ENCODE peak calls at places on chromosome 18, in nine cellular contexts. H, U, G, E, N, L, D, R and I are unnamed samples.

GRCh38 chr18:48104703-48105102 is 174.2 kb upstream of the SMAD2 start:
- DNase-seq in H (no peak), U (no peak), G (no peak), E (no peak), N (no peak), L (no peak), D (no peak), R (no peak), I (no peak)

GRCh38 chr18:3782901-3783300 is 332.9 kb downstream of the TGIF1 start:
- DNase-seq in H (no peak), U (no peak), G (no peak), E (no peak), N (no peak), L (no peak), D (no peak), R (no peak), I (no peak)

GRCh38 chr18:34153711-34154110 is 71.0 kb downstream of the NOL4 start:
- DNase-seq in H (peak), U (peak), G (peak), E (no peak), N (no peak), L (no peak), D (no peak), R (no peak), I (no peak)

GRCh38 chr18:58064406-58064998 is 20.5 kb downstream of the NEDD4L start:
- DNase-seq in H (peak), U (no peak), G (no peak), E (no peak), N (no peak), L (no peak), D (no peak), R (no peak), I (no peak)

GRCh38 chr18:62460851-62461300 is 61.9 kb upstream of the ZCCHC2 start:
- DNase-seq in H (no peak), U (no peak), G (no peak), E (no peak), N (no peak), L (no peak), D (no peak), R (no peak), I (peak)

GRCh38 chr18:2587788-2588187 is 16.4 kb downstream of the NDC80 start:
- DNase-seq in H (no peak), U (no peak), G (no peak), E (no peak), N (no peak), L (no peak), D (no peak), R (no peak), I (no peak)

GRCh38 chr18:13627639-13628038 is 98.7 kb downstream of the FAM210A start:
- DNase-seq in H (no peak), U (no peak), G (no peak), E (no peak), N (no peak), L (no peak), D (no peak), R (no peak), I (no peak)

GRCh38 chr18:50573679-50574078 is 13.8 kb downstream of the MAPK4 start:
- DNase-seq in H (no peak), U (no peak), G (peak), E (no peak), N (no peak), L (no peak), D (no peak), R (no peak), I (no peak)

GRCh38 chr18:79588636-79589481 is 90.7 kb upstream of the CTDP1 start:
- DNase-seq in H (no peak), U (no peak), G (no peak), E (no peak), N (peak), L (no peak), D (no peak), R (no peak), I (peak)

GRCh38 chr18:45879681-45880655 is 54.5 kb downstream of the SIGLEC15 start:
- DNase-seq in H (peak), U (peak), G (peak), E (peak), N (peak), L (peak), D (peak), R (peak), I (peak)

GRCh38 chr18:65975536-65975935 is 224.7 kb downstream of the CDH7 start:
- DNase-seq in H (no peak), U (no peak), G (no peak), E (no peak), N (no peak), L (no peak), D (no peak), R (peak), I (no peak)

GRCh38 chr18:25962919-25963318 is 127.5 kb downstream of the SS18 start:
- DNase-seq in H (no peak), U (no peak), G (no peak), E (no peak), N (no peak), L (no peak), D (no peak), R (no peak), I (no peak)

GRCh38 chr18:1302861-1303260 is 398.2 kb downstream of the ADCYAP1 start:
- DNase-seq in H (no peak), U (no peak), G (no peak), E (no peak), N (no peak), L (no peak), D (no peak), R (no peak), I (no peak)

GRCh38 chr18:75314117-75314516 is 103.5 kb downstream of the TSHZ1 start:
- DNase-seq in H (no peak), U (no peak), G (no peak), E (no peak), N (no peak), L (no peak), D (no peak), R (no peak), I (no peak)

GRCh38 chr18:79572848-79573451 is 106.7 kb upstream of the CTDP1 start:
- DNase-seq in H (no peak), U (no peak), G (no peak), E (no peak), N (peak), L (no peak), D (no peak), R (no peak), I (no peak)

GRCh38 chr18:41577529-41577928 is 377.5 kb upstream of the PIK3C3 start:
- DNase-seq in H (no peak), U (no peak), G (no peak), E (no peak), N (no peak), L (no peak), D (no peak), R (no peak), I (no peak)

GRCh38 chr18:9898792-9899549 is 13.2 kb downstream of the TXNDC2 start:
- DNase-seq in H (no peak), U (peak), G (no peak), E (no peak), N (no peak), L (no peak), D (no peak), R (no peak), I (no peak)

GRCh38 chr18:46182633-46183401 is 78.6 kb downstream of the HAUS1 start:
- DNase-seq in H (no peak), U (no peak), G (no peak), E (no peak), N (no peak), L (no peak), D (no peak), R (no peak), I (no peak)

GRCh38 chr18:75156831-75157230 is 52.1 kb downstream of the PTGR3 start:
- DNase-seq in H (no peak), U (no peak), G (no peak), E (no peak), N (no peak), L (no peak), D (no peak), R (no peak), I (no peak)

GRCh38 chr18:59617468-59617932 is 79.7 kb downstream of the CCBE1 start:
- DNase-seq in H (no peak), U (no peak), G (no peak), E (no peak), N (no peak), L (no peak), D (no peak), R (no peak), I (no peak)

GRCh38 chr18:12253517-12254136 is 534 bp upstream of the CIDEA start:
- DNase-seq in H (no peak), U (no peak), G (no peak), E (no peak), N (peak), L (no peak), D (no peak), R (no peak), I (peak)

GRCh38 chr18:70271742-70272141 is 17.1 kb upstream of the SOCS6 start:
- DNase-seq in H (no peak), U (no peak), G (no peak), E (no peak), N (no peak), L (no peak), D (no peak), R (no peak), I (no peak)

GRCh38 chr18:76679259-76679658 is 143.1 kb upstream of the ZNF236 start:
- DNase-seq in H (peak), U (no peak), G (no peak), E (no peak), N (no peak), L (no peak), D (no peak), R (no peak), I (peak)

GRCh38 chr18:13386891-13387801 is 168.6 kb downstream of the LDLRAD4 start:
- DNase-seq in H (no peak), U (no peak), G (no peak), E (no peak), N (no peak), L (no peak), D (no peak), R (no peak), I (no peak)

GRCh38 chr18:76545433-76546281 is 50.6 kb upstream of the ZNF516 start:
- DNase-seq in H (no peak), U (no peak), G (no peak), E (no peak), N (no peak), L (no peak), D (no peak), R (no peak), I (no peak)

GRCh38 chr18:53567935-53568574 is 656.4 kb downstream of the MBD2 start:
- DNase-seq in H (no peak), U (peak), G (peak), E (peak), N (no peak), L (no peak), D (no peak), R (peak), I (peak)

GRCh38 chr18:45777393-45777792 is 48.1 kb upstream of the SIGLEC15 start:
- DNase-seq in H (no peak), U (no peak), G (no peak), E (no peak), N (no peak), L (no peak), D (no peak), R (no peak), I (no peak)

GRCh38 chr18:49562481-49563129 is 748 bp downstream of the LIPG start:
- DNase-seq in H (no peak), U (no peak), G (no peak), E (peak), N (no peak), L (no peak), D (no peak), R (no peak), I (peak)

GRCh38 chr18:7548226-7548625 is 18.9 kb upstream of the PTPRM start:
- DNase-seq in H (no peak), U (no peak), G (no peak), E (no peak), N (no peak), L (no peak), D (no peak), R (no peak), I (no peak)

GRCh38 chr18:79540161-79540913 is 139.3 kb upstream of the CTDP1 start:
- DNase-seq in H (no peak), U (no peak), G (no peak), E (no peak), N (peak), L (no peak), D (no peak), R (no peak), I (peak)

GRCh38 chr18:51656249-51656648 is 458.8 kb upstream of the MEX3C start:
- DNase-seq in H (no peak), U (no peak), G (no peak), E (no peak), N (no peak), L (no peak), D (no peak), R (no peak), I (peak)

GRCh38 chr18:65175681-65176080 is 575.1 kb upstream of the CDH7 start:
- DNase-seq in H (no peak), U (no peak), G (no peak), E (no peak), N (no peak), L (no peak), D (no peak), R (no peak), I (no peak)

GRCh38 chr18:75044791-75045190 is 164.1 kb downstream of the PTGR3 start:
- DNase-seq in H (no peak), U (no peak), G (no peak), E (no peak), N (no peak), L (no peak), D (no peak), R (no peak), I (no peak)

GRCh38 chr18:8937112-8937641 is 165.3 kb upstream of the NDUFV2 start:
- DNase-seq in H (no peak), U (no peak), G (no peak), E (no peak), N (no peak), L (no peak), D (no peak), R (no peak), I (no peak)

GRCh38 chr18:59056706-59057492 is 82.8 kb upstream of the SEC11C start:
- DNase-seq in H (peak), U (peak), G (peak), E (peak), N (peak), L (peak), D (peak), R (peak), I (peak)